ENCODE peak calls at places on chromosomes 3 and 15, in four cellular contexts. R is endothelial cell; G is ovary; K is effector CD4-positive, alpha-beta T cell. W is an unnamed sample.

GRCh38 chr3:149970716-149971402 is at the start of gene PFN2:
- DNase-seq in G (peak; percentile 89), K (peak; percentile 47), R (peak; percentile 74), W (peak; percentile 64)

GRCh38 chr3:175046666-175047065 is 187.5 kb downstream of the NAALADL2 start:
- DNase-seq in R (no peak), K (no peak), G (no peak), W (no peak)

GRCh38 chr3:128663151-128663550 is 12.5 kb upstream of the RPN1 start:
- DNase-seq in K (no peak), R (no peak), G (no peak), W (no peak)

GRCh38 chr3:60953406-60953805 is 297.8 kb downstream of the FHIT start:
- DNase-seq in G (no peak), K (no peak), R (no peak), W (no peak)

GRCh38 chr3:117097356-117097755 is 387.8 kb downstream of the TUSC7 start:
- DNase-seq in R (no peak), G (no peak), K (no peak), W (no peak)

GRCh38 chr3:47365213-47366153 is 15.3 kb upstream of the PTPN23 start:
- DNase-seq in K (no peak), G (no peak), R (no peak), W (no peak)

GRCh38 chr3:194592798-194593752 is 40.1 kb downstream of the TMEM44 start:
- DNase-seq in K (no peak), G (no peak), R (no peak), W (no peak)

GRCh38 chr3:32438596-32439344 is 47.1 kb downstream of the CMTM7 start:
- DNase-seq in R (no peak), G (no peak), K (no peak), W (no peak)

GRCh38 chr15:68378595-68378994 is 53.4 kb downstream of the ITGA11 start:
- DNase-seq in G (no peak), R (no peak), K (no peak), W (no peak)

GRCh38 chr15:39864116-39864515 is 56.0 kb downstream of the GPR176 start:
- DNase-seq in G (no peak), K (no peak), R (no peak), W (no peak)

GRCh38 chr15:64893481-64894394 is 18.0 kb upstream of the ANKDD1A start:
- DNase-seq in R (peak; percentile 91), G (peak; percentile 94), K (peak; percentile 92), W (no peak)

GRCh38 chr3:85567074-85567676 is 608.4 kb downstream of the CADM2 start:
- DNase-seq in G (no peak), R (peak; percentile 74), K (no peak), W (peak; percentile 55)

GRCh38 chr3:97841304-97841703 is 19.5 kb downstream of the CRYBG3 start:
- DNase-seq in R (no peak), G (no peak), K (no peak), W (no peak)

GRCh38 chr3:4980229-4981159 is 1.3 kb downstream of the BHLHE40 start:
- DNase-seq in R (peak; percentile 94), K (peak; percentile 80), G (peak; percentile 93), W (peak; percentile 55)

GRCh38 chr15:52780172-52780980 is 9.8 kb downstream of the ONECUT1 start:
- DNase-seq in R (peak; percentile 71), G (peak; percentile 63), K (peak; percentile 54), W (peak; percentile 19)

GRCh38 chr3:134406331-134407246 is 32.3 kb upstream of the AMOTL2 start:
- DNase-seq in R (peak; percentile 50), K (no peak), G (peak; percentile 51), W (peak; percentile 60)

GRCh38 chr3:127044996-127045395 is 62.1 kb downstream of the PLXNA1 start:
- DNase-seq in R (no peak), G (peak; percentile 28), K (no peak), W (no peak)